ENCODE peak calls at places on chromosomes 7 and 10, in four cellular contexts. One of them, this sample, is unnamed.

GRCh38 chr10:70561051-70561450 is 41.5 kb downstream of the PRF1 start:
- ATAC-seq in CD8-positive, alpha-beta T cell: no peak
- ATAC-seq in lower lobe of right lung: no peak
- ATAC-seq in heart left ventricle: no peak
- ATAC-seq in this sample: no peak

GRCh38 chr10:44320727-44321126 is 64.2 kb downstream of the CXCL12 start:
- ATAC-seq in lower lobe of right lung: no peak
- ATAC-seq in heart left ventricle: peak; percentile 57
- ATAC-seq in CD8-positive, alpha-beta T cell: no peak
- ATAC-seq in this sample: no peak

GRCh38 chr10:86305521-86305920 is 61.1 kb downstream of the GRID1 start:
- ATAC-seq in CD8-positive, alpha-beta T cell: no peak
- ATAC-seq in heart left ventricle: no peak
- ATAC-seq in lower lobe of right lung: no peak
- ATAC-seq in this sample: no peak

GRCh38 chr10:63256047-63256773 is 123.1 kb downstream of the NRBF2 start:
- ATAC-seq in lower lobe of right lung: peak; percentile 73
- ATAC-seq in heart left ventricle: peak; percentile 56
- ATAC-seq in CD8-positive, alpha-beta T cell: no peak
- ATAC-seq in this sample: peak; percentile 81

GRCh38 chr7:118085000-118085399 is 99.0 kb upstream of the LSM8 start:
- ATAC-seq in heart left ventricle: no peak
- ATAC-seq in lower lobe of right lung: no peak
- ATAC-seq in CD8-positive, alpha-beta T cell: no peak
- ATAC-seq in this sample: no peak

GRCh38 chr10:16547973-16548372 is 26.3 kb upstream of the C1QL3 start:
- ATAC-seq in lower lobe of right lung: no peak
- ATAC-seq in CD8-positive, alpha-beta T cell: no peak
- ATAC-seq in heart left ventricle: no peak
- ATAC-seq in this sample: no peak

GRCh38 chr7:64307254-64308018 is 6.3 kb upstream of the ZNF736 start:
- ATAC-seq in lower lobe of right lung: peak; percentile 99
- ATAC-seq in heart left ventricle: peak; percentile 99
- ATAC-seq in CD8-positive, alpha-beta T cell: peak; percentile 98
- ATAC-seq in this sample: peak; percentile 95

GRCh38 chr10:86330778-86331763 is 35.5 kb downstream of the GRID1 start:
- ATAC-seq in lower lobe of right lung: no peak
- ATAC-seq in CD8-positive, alpha-beta T cell: no peak
- ATAC-seq in heart left ventricle: no peak
- ATAC-seq in this sample: no peak

GRCh38 chr7:77765906-77766800 is 32.1 kb downstream of the TMEM60 start:
- ATAC-seq in CD8-positive, alpha-beta T cell: no peak
- ATAC-seq in lower lobe of right lung: peak; percentile 31
- ATAC-seq in heart left ventricle: no peak
- ATAC-seq in this sample: no peak

GRCh38 chr7:132117181-132117580 is 459.1 kb downstream of the PLXNA4 start:
- ATAC-seq in lower lobe of right lung: no peak
- ATAC-seq in heart left ventricle: no peak
- ATAC-seq in CD8-positive, alpha-beta T cell: no peak
- ATAC-seq in this sample: no peak

GRCh38 chr10:80599424-80599847 is 61.7 kb downstream of the SH2D4B start:
- ATAC-seq in lower lobe of right lung: peak; percentile 80
- ATAC-seq in CD8-positive, alpha-beta T cell: peak; percentile 67
- ATAC-seq in heart left ventricle: peak; percentile 68
- ATAC-seq in this sample: no peak

GRCh38 chr10:50883624-50884023 is 1.8 kb downstream of the A1CF start:
- ATAC-seq in CD8-positive, alpha-beta T cell: no peak
- ATAC-seq in lower lobe of right lung: no peak
- ATAC-seq in heart left ventricle: no peak
- ATAC-seq in this sample: no peak

GRCh38 chr10:27513451-27514191 is 9.5 kb downstream of the RAB18 start:
- ATAC-seq in heart left ventricle: no peak
- ATAC-seq in CD8-positive, alpha-beta T cell: peak; percentile 36
- ATAC-seq in lower lobe of right lung: no peak
- ATAC-seq in this sample: no peak

GRCh38 chr10:72379062-72379461 is 24.3 kb upstream of the DNAJB12 start:
- ATAC-seq in CD8-positive, alpha-beta T cell: no peak
- ATAC-seq in heart left ventricle: no peak
- ATAC-seq in lower lobe of right lung: no peak
- ATAC-seq in this sample: no peak

GRCh38 chr7:25014735-25015134 is 34.8 kb upstream of the OSBPL3 start:
- ATAC-seq in CD8-positive, alpha-beta T cell: no peak
- ATAC-seq in lower lobe of right lung: no peak
- ATAC-seq in heart left ventricle: no peak
- ATAC-seq in this sample: no peak

GRCh38 chr7:137934941-137935848 is 66.7 kb downstream of the CREB3L2 start:
- ATAC-seq in CD8-positive, alpha-beta T cell: peak; percentile 83
- ATAC-seq in heart left ventricle: no peak
- ATAC-seq in lower lobe of right lung: no peak
- ATAC-seq in this sample: no peak

GRCh38 chr7:92882760-92883159 is 46.4 kb upstream of the CDK6 start:
- ATAC-seq in heart left ventricle: no peak
- ATAC-seq in CD8-positive, alpha-beta T cell: no peak
- ATAC-seq in lower lobe of right lung: no peak
- ATAC-seq in this sample: no peak

GRCh38 chr10:22185586-22185985 is 32.2 kb downstream of the EBLN1 start:
- ATAC-seq in heart left ventricle: no peak
- ATAC-seq in lower lobe of right lung: no peak
- ATAC-seq in CD8-positive, alpha-beta T cell: no peak
- ATAC-seq in this sample: no peak

GRCh38 chr10:31694929-31695837 is 233.4 kb downstream of the ARHGAP12 start:
- ATAC-seq in heart left ventricle: no peak
- ATAC-seq in CD8-positive, alpha-beta T cell: no peak
- ATAC-seq in lower lobe of right lung: no peak
- ATAC-seq in this sample: no peak

GRCh38 chr10:121788115-121788514 is 139.7 kb downstream of the ATE1 start:
- ATAC-seq in heart left ventricle: no peak
- ATAC-seq in lower lobe of right lung: no peak
- ATAC-seq in CD8-positive, alpha-beta T cell: no peak
- ATAC-seq in this sample: no peak

GRCh38 chr7:158596745-158597144 is 9.1 kb upstream of the PTPRN2 start:
- ATAC-seq in lower lobe of right lung: no peak
- ATAC-seq in heart left ventricle: no peak
- ATAC-seq in CD8-positive, alpha-beta T cell: no peak
- ATAC-seq in this sample: no peak

GRCh38 chr7:20220293-20220755 is 3.1 kb upstream of the MACC1 start:
- ATAC-seq in heart left ventricle: no peak
- ATAC-seq in lower lobe of right lung: no peak
- ATAC-seq in CD8-positive, alpha-beta T cell: no peak
- ATAC-seq in this sample: no peak

GRCh38 chr10:49202266-49202665 is 14.1 kb upstream of the TMEM273 start:
- ATAC-seq in CD8-positive, alpha-beta T cell: no peak
- ATAC-seq in lower lobe of right lung: no peak
- ATAC-seq in heart left ventricle: no peak
- ATAC-seq in this sample: no peak
- H3K4me3 ChIP-seq in CD8-positive, alpha-beta T cell: no peak overlapping the region
- H3K4me3 ChIP-seq in lower lobe of right lung: no peak overlapping the region
- H3K4me3 ChIP-seq in heart left ventricle: no peak overlapping the region
- H3K4me3 ChIP-seq in this sample: no peak overlapping the region

GRCh38 chr7:40833541-40834234 is 698.9 kb downstream of the SUGCT start:
- ATAC-seq in lower lobe of right lung: no peak
- ATAC-seq in CD8-positive, alpha-beta T cell: no peak
- ATAC-seq in heart left ventricle: no peak
- ATAC-seq in this sample: peak; percentile 32

GRCh38 chr7:40840990-40841389 is 706.2 kb downstream of the SUGCT start:
- ATAC-seq in lower lobe of right lung: no peak
- ATAC-seq in heart left ventricle: no peak
- ATAC-seq in CD8-positive, alpha-beta T cell: no peak
- ATAC-seq in this sample: no peak

GRCh38 chr7:40839881-40840280 is 705.1 kb downstream of the SUGCT start:
- ATAC-seq in lower lobe of right lung: no peak
- ATAC-seq in heart left ventricle: no peak
- ATAC-seq in CD8-positive, alpha-beta T cell: no peak
- ATAC-seq in this sample: no peak

DNA sequence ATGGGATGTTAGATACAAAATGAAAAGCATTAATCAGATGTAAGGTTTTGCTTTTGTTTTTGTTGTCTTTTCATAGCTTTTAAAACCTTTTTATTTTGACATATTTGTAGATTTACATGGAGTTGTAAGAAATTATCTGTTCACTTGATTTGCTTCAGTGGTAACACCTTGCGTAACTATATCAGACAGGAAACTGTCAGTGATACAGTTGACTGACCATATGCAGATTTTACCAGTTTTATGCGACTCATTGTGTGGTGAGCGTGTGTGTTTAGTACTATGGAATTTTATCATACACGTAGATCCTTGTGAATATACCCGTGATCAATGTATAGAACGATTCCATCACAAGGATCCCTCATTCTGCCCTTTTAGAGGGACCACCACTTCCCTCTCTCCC is 701.4 kb downstream of the SUGCT start:
- ATAC-seq in lower lobe of right lung: no peak
- ATAC-seq in heart left ventricle: no peak
- ATAC-seq in CD8-positive, alpha-beta T cell: no peak
- ATAC-seq in this sample: no peak
- H3K4me3 ChIP-seq in lower lobe of right lung: no peak overlapping the region
- H3K4me3 ChIP-seq in heart left ventricle: no peak overlapping the region
- H3K4me3 ChIP-seq in CD8-positive, alpha-beta T cell: no peak overlapping the region
- H3K4me3 ChIP-seq in this sample: no peak overlapping the region

GRCh38 chr7:36723951-36724664 is at the start of gene AOAH:
- ATAC-seq in lower lobe of right lung: peak; percentile 85
- ATAC-seq in CD8-positive, alpha-beta T cell: peak; percentile 90
- ATAC-seq in heart left ventricle: peak; percentile 80
- ATAC-seq in this sample: no peak
- H3K4me3 ChIP-seq in lower lobe of right lung: peak within 1 kb of the TSS; percentile 49
- H3K4me3 ChIP-seq in CD8-positive, alpha-beta T cell: peak within 1 kb of the TSS; percentile 62
- H3K4me3 ChIP-seq in heart left ventricle: peak within 1 kb of the TSS; percentile 34
- H3K4me3 ChIP-seq in this sample: no peak within 1 kb of the TSS

GRCh38 chr7:8112685-8113084 is 144.1 kb downstream of the GLCCI1 start:
- ATAC-seq in CD8-positive, alpha-beta T cell: no peak
- ATAC-seq in heart left ventricle: peak; percentile 21
- ATAC-seq in lower lobe of right lung: no peak
- ATAC-seq in this sample: no peak

GRCh38 chr7:8114175-8114574 is 145.6 kb downstream of the GLCCI1 start:
- ATAC-seq in heart left ventricle: no peak
- ATAC-seq in CD8-positive, alpha-beta T cell: no peak
- ATAC-seq in lower lobe of right lung: no peak
- ATAC-seq in this sample: no peak

GRCh38 chr7:8113184-8113583 is 144.6 kb downstream of the GLCCI1 start:
- ATAC-seq in lower lobe of right lung: no peak
- ATAC-seq in heart left ventricle: peak; percentile 88
- ATAC-seq in CD8-positive, alpha-beta T cell: no peak
- ATAC-seq in this sample: no peak

GRCh38 chr7:8117195-8117594 is 144.8 kb downstream of the ICA1 start:
- ATAC-seq in lower lobe of right lung: no peak
- ATAC-seq in CD8-positive, alpha-beta T cell: no peak
- ATAC-seq in heart left ventricle: no peak
- ATAC-seq in this sample: no peak

DNA sequence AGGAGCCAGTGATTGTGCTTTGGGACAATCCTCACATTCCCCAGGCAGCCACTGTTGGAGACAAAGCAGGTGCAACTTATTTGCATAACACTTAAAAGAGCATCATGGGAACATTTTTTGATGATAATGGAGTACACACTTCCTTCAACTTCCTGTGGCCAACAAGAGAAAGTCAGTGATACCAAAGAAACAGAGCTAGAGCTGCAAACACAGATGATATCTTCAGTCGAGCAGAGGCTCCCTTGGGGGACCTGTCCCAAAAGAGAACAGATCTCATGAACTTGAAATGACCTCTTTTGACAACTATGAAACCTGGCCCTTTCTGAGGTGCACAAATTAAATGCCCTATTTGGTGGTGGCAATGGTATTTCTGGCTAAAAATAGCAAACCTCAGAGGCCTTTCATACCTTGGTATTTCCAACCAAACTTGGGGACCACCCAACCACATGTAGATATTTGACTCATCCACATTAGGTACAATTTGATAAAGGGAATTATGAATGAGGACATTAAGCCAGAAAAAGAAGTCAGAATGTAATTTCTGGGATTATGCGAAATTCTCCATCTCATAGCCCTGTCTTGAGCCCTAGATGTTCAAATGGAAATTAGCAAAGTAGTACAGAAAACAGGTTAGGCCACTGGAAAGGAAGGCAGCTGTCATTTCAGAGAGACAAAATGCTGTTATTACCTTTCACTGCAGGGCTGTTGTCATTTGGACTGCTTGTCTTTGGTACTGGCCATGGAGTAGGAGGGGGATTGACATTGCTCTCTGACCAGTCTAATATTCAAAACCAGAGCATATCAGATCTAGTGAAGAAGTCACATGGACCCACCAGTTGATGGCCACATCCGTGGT is 146.2 kb downstream of the ICA1 start:
- ATAC-seq in lower lobe of right lung: no peak
- ATAC-seq in heart left ventricle: no peak
- ATAC-seq in CD8-positive, alpha-beta T cell: peak; percentile 31
- ATAC-seq in this sample: no peak
- H3K4me3 ChIP-seq in lower lobe of right lung: no peak overlapping the region
- H3K4me3 ChIP-seq in heart left ventricle: no peak overlapping the region
- H3K4me3 ChIP-seq in CD8-positive, alpha-beta T cell: no peak overlapping the region
- H3K4me3 ChIP-seq in this sample: no peak overlapping the region

GRCh38 chr10:76149182-76149581 is 717.8 kb downstream of the LRMDA start:
- ATAC-seq in CD8-positive, alpha-beta T cell: no peak
- ATAC-seq in lower lobe of right lung: no peak
- ATAC-seq in heart left ventricle: no peak
- ATAC-seq in this sample: no peak

GRCh38 chr10:76150886-76151288 is 719.5 kb downstream of the LRMDA start:
- ATAC-seq in CD8-positive, alpha-beta T cell: no peak
- ATAC-seq in heart left ventricle: no peak
- ATAC-seq in lower lobe of right lung: peak; percentile 59
- ATAC-seq in this sample: peak; percentile 10

GRCh38 chr10:76152186-76152585 is 720.8 kb downstream of the LRMDA start:
- ATAC-seq in heart left ventricle: no peak
- ATAC-seq in CD8-positive, alpha-beta T cell: no peak
- ATAC-seq in lower lobe of right lung: no peak
- ATAC-seq in this sample: no peak

GRCh38 chr10:76149602-76150138 is 718.2 kb downstream of the LRMDA start:
- ATAC-seq in lower lobe of right lung: no peak
- ATAC-seq in CD8-positive, alpha-beta T cell: no peak
- ATAC-seq in heart left ventricle: no peak
- ATAC-seq in this sample: no peak

GRCh38 chr10:76150139-76150885 is 718.9 kb downstream of the LRMDA start:
- ATAC-seq in CD8-positive, alpha-beta T cell: no peak
- ATAC-seq in heart left ventricle: no peak
- ATAC-seq in lower lobe of right lung: peak; percentile 97
- ATAC-seq in this sample: peak; percentile 63
- H3K4me3 ChIP-seq in CD8-positive, alpha-beta T cell: no peak overlapping the region
- H3K4me3 ChIP-seq in heart left ventricle: no peak overlapping the region
- H3K4me3 ChIP-seq in lower lobe of right lung: no peak overlapping the region
- H3K4me3 ChIP-seq in this sample: peak overlapping the region; percentile 5

GRCh38 chr7:6169805-6170520 is 102.5 kb downstream of the CYTH3 start:
- ATAC-seq in lower lobe of right lung: no peak
- ATAC-seq in CD8-positive, alpha-beta T cell: no peak
- ATAC-seq in heart left ventricle: no peak
- ATAC-seq in this sample: no peak
- H3K4me3 ChIP-seq in lower lobe of right lung: no peak overlapping the region
- H3K4me3 ChIP-seq in CD8-positive, alpha-beta T cell: no peak overlapping the region
- H3K4me3 ChIP-seq in heart left ventricle: no peak overlapping the region
- H3K4me3 ChIP-seq in this sample: no peak overlapping the region

GRCh38 chr10:89303161-89303560 is 1.3 kb downstream of the IFIT2 start:
- ATAC-seq in heart left ventricle: no peak
- ATAC-seq in CD8-positive, alpha-beta T cell: no peak
- ATAC-seq in lower lobe of right lung: no peak
- ATAC-seq in this sample: no peak
- H3K4me3 ChIP-seq in heart left ventricle: peak overlapping the region; percentile 61
- H3K4me3 ChIP-seq in CD8-positive, alpha-beta T cell: peak overlapping the region; percentile 27
- H3K4me3 ChIP-seq in lower lobe of right lung: peak overlapping the region; percentile 66
- H3K4me3 ChIP-seq in this sample: peak overlapping the region; percentile 55

This sample was measured in gastroesophageal sphincter.